ENCODE peak calls at places on chromosomes 6 and 20, in eight cellular contexts. W is central memory CD8-positive, alpha-beta T cell; Y is tibial artery; U is nucleus accumbens; G is AG10803; S is AG08396; I is choroid plexus epithelial cell; D is right lobe of liver. Z is an unnamed sample.

GRCh38 chr20:50725722-50726000 is 5.7 kb upstream of the PARD6B start:
- DNase-seq in W (no peak), Y (peak), U (no peak), G (no peak), S (no peak), I (no peak), D (no peak), Z (no peak)

GRCh38 chr6:162854228-162854627 is 126.5 kb downstream of the PACRG start:
- DNase-seq in W (no peak), Y (no peak), U (no peak), G (no peak), S (no peak), I (no peak), D (no peak), Z (no peak)

GRCh38 chr20:51500311-51500710 is 42.2 kb downstream of the NFATC2 start:
- DNase-seq in W (peak), Y (no peak), U (no peak), G (no peak), S (no peak), I (no peak), D (no peak), Z (no peak)

GRCh38 chr6:43436577-43437282 is 9.4 kb downstream of the ABCC10 start:
- DNase-seq in W (no peak), Y (no peak), U (no peak), G (peak), S (peak), I (peak), D (peak), Z (no peak)

GRCh38 chr6:167951781-167952511 is 45.5 kb upstream of the KIF25 start:
- DNase-seq in W (no peak), Y (no peak), U (no peak), G (no peak), S (no peak), I (no peak), D (no peak), Z (no peak)

GRCh38 chr6:33914519-33915120 is 110.8 kb upstream of the MLN start:
- DNase-seq in W (peak), Y (no peak), U (no peak), G (no peak), S (no peak), I (no peak), D (no peak), Z (no peak)

GRCh38 chr6:123295181-123295580 is 299.1 kb downstream of the CLVS2 start:
- DNase-seq in W (no peak), Y (no peak), U (no peak), G (no peak), S (no peak), I (no peak), D (no peak), Z (no peak)

GRCh38 chr6:31659649-31660223 is 842 bp downstream of the C6orf47 start:
- DNase-seq in W (no peak), Y (no peak), U (no peak), G (peak), S (peak), I (peak), D (no peak), Z (no peak)

GRCh38 chr6:10465633-10466499 is 51.0 kb upstream of the TFAP2A start:
- DNase-seq in W (no peak), Y (no peak), U (no peak), G (peak), S (peak), I (peak), D (peak), Z (peak)

GRCh38 chr20:62898970-62899632 is 27.2 kb downstream of the DIDO1 start:
- DNase-seq in W (no peak), Y (peak), U (no peak), G (no peak), S (no peak), I (no peak), D (no peak), Z (no peak)

GRCh38 chr6:51992834-51993233 is 94.6 kb downstream of the PKHD1 start:
- DNase-seq in W (no peak), Y (no peak), U (no peak), G (no peak), S (no peak), I (no peak), D (no peak), Z (no peak)